ENCODE peak calls at places on chromosomes 3 and 15, in eight cellular contexts. A, I, J, P, B, Q, K and Z are unnamed samples.
A peak's percentile ranks its signal among the peaks of the same experiment; 100 is the strongest.

GRCh38 chr3:171375704-171376103 is 84.5 kb downstream of the TNIK start:
- DNase-seq in A (no peak), I (no peak), J (no peak), P (peak; percentile 12), B (no peak), Q (no peak), K (no peak), Z (peak; percentile 87)

GRCh38 chr15:39211108-39211979 is 369.5 kb upstream of the THBS1 start:
- DNase-seq in A (no peak), I (no peak), J (no peak), P (no peak), B (peak; percentile 47), Q (no peak), K (no peak), Z (no peak)

GRCh38 chr3:160006282-160007163 is 17.9 kb downstream of the IL12A start:
- DNase-seq in A (peak; percentile 60), I (peak; percentile 54), J (peak; percentile 64), P (peak; percentile 82), B (peak; percentile 75), Q (peak; percentile 73), K (peak; percentile 66), Z (peak; percentile 74)

GRCh38 chr15:75578948-75579908 is at the start of gene PTPN9:
- DNase-seq in A (peak; percentile 81), I (peak; percentile 39), J (peak; percentile 96), P (peak; percentile 88), B (peak; percentile 73), Q (peak; percentile 23), K (peak; percentile 94), Z (peak; percentile 70)

GRCh38 chr3:187016639-187017345 is 86.5 kb downstream of the ST6GAL1 start:
- DNase-seq in A (peak; percentile 15), I (peak; percentile 25), J (no peak), P (peak; percentile 35), B (peak; percentile 92), Q (no peak), K (no peak), Z (no peak)

GRCh38 chr3:71238267-71238985 is 345.1 kb downstream of the FOXP1 start:
- DNase-seq in A (no peak), I (no peak), J (no peak), P (no peak), B (no peak), Q (no peak), K (no peak), Z (no peak)

GRCh38 chr3:129507181-129507831 is 21.1 kb upstream of the RHO start:
- DNase-seq in A (no peak), I (no peak), J (no peak), P (no peak), B (peak; percentile 55), Q (no peak), K (no peak), Z (no peak)

GRCh38 chr15:89002281-89002761 is 85.9 kb upstream of the ABHD2 start:
- DNase-seq in A (peak; percentile 75), I (peak; percentile 35), J (no peak), P (peak; percentile 90), B (no peak), Q (no peak), K (no peak), Z (peak; percentile 92)

GRCh38 chr3:66113542-66113941 is 74.8 kb upstream of the MAGI1 start:
- DNase-seq in A (no peak), I (no peak), J (no peak), P (peak; percentile 46), B (no peak), Q (no peak), K (no peak), Z (no peak)

GRCh38 chr15:59687831-59688230 is 1.3 kb downstream of the BNIP2 start:
- DNase-seq in A (peak; percentile 38), I (no peak), J (no peak), P (peak; percentile 77), B (peak; percentile 61), Q (no peak), K (peak; percentile 48), Z (peak; percentile 52)

GRCh38 chr3:66803706-66804496 is 194.2 kb upstream of the KBTBD8 start:
- DNase-seq in A (no peak), I (no peak), J (peak; percentile 19), P (no peak), B (peak; percentile 53), Q (no peak), K (peak; percentile 90), Z (no peak)

GRCh38 chr3:184537885-184538599 is 23.5 kb upstream of the EPHB3 start:
- DNase-seq in A (no peak), I (no peak), J (peak; percentile 46), P (no peak), B (no peak), Q (no peak), K (no peak), Z (no peak)

GRCh38 chr3:101963902-101964362 is 114.6 kb downstream of the NFKBIZ start:
- DNase-seq in A (peak; percentile 82), I (peak; percentile 76), J (no peak), P (peak; percentile 86), B (peak; percentile 34), Q (no peak), K (no peak), Z (no peak)

GRCh38 chr3:66362541-66362941 is 138.3 kb downstream of the LRIG1 start:
- DNase-seq in A (peak; percentile 89), I (no peak), J (no peak), P (peak; percentile 40), B (peak; percentile 18), Q (no peak), K (peak; percentile 4), Z (no peak)

GRCh38 chr3:11632564-11632963 is 11.2 kb downstream of the VGLL4 start:
- DNase-seq in A (no peak), I (no peak), J (no peak), P (no peak), B (no peak), Q (no peak), K (no peak), Z (no peak)

GRCh38 chr3:187744169-187745151 is 808 bp downstream of the BCL6 start:
- DNase-seq in A (peak; percentile 59), I (peak; percentile 51), J (peak; percentile 73), P (peak; percentile 69), B (peak; percentile 65), Q (no peak), K (peak; percentile 48), Z (peak; percentile 31)

GRCh38 chr3:43855674-43856299 is 165.0 kb downstream of the ABHD5 start:
- DNase-seq in A (peak; percentile 46), I (peak; percentile 49), J (peak; percentile 77), P (peak; percentile 79), B (peak; percentile 52), Q (peak; percentile 27), K (peak; percentile 72), Z (peak; percentile 55)

GRCh38 chr3:11582123-11582968 is 61.4 kb downstream of the VGLL4 start:
- DNase-seq in A (peak; percentile 93), I (peak; percentile 63), J (peak; percentile 65), P (peak; percentile 91), B (peak; percentile 92), Q (no peak), K (peak; percentile 90), Z (no peak)

GRCh38 chr3:195241592-195242355 is 29.2 kb downstream of the XXYLT1 start:
- DNase-seq in A (no peak), I (no peak), J (no peak), P (peak; percentile 39), B (no peak), Q (no peak), K (no peak), Z (no peak)

GRCh38 chr3:60755094-60755493 is 496.2 kb downstream of the FHIT start:
- DNase-seq in A (no peak), I (no peak), J (peak; percentile 56), P (peak; percentile 11), B (no peak), Q (no peak), K (no peak), Z (no peak)

GRCh38 chr3:154122912-154123559 is 1.8 kb downstream of the ARHGEF26 start:
- DNase-seq in A (peak; percentile 27), I (no peak), J (no peak), P (peak; percentile 23), B (peak; percentile 50), Q (no peak), K (peak; percentile 48), Z (peak; percentile 70)

GRCh38 chr3:122785231-122785630 is 8.4 kb downstream of the HSPBAP1 start:
- DNase-seq in A (no peak), I (no peak), J (no peak), P (peak; percentile 2), B (no peak), Q (no peak), K (no peak), Z (no peak)

DNA sequence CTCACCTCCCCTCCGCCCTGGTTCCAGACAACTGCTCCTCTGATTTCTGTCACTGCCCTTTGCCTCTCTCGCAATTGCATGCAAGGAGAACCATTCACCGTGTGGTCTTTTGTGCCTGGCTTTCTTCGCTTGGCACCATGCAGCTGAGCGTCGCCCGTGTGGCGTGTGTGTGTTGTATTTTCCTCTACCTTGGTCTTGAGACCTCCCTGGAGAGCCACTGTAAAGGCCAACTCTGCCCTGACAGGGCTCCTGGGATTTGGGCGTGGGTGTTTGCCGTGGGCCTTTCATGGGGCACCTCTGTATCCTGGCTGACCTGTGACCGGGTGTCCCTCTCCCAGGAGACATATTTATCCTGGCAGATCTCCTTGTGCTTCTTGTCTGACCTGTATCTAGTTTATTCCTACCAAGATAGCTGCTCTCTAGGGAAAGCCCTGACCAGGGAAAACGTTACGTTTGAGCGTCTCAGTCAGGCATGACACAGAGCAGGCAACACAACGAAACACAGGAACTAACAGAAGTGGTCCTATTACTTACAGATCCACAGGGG is 2.0 kb upstream of the PIGZ start:
- DNase-seq in A (no peak), I (no peak), J (no peak), P (no peak), B (no peak), Q (no peak), K (no peak), Z (no peak)
- TF ChIP-seq EZH2 in A (no peak), I (no peak), J (no peak), P (no peak), B (no peak), Q (no peak), K (no peak), Z (no peak)

DNA sequence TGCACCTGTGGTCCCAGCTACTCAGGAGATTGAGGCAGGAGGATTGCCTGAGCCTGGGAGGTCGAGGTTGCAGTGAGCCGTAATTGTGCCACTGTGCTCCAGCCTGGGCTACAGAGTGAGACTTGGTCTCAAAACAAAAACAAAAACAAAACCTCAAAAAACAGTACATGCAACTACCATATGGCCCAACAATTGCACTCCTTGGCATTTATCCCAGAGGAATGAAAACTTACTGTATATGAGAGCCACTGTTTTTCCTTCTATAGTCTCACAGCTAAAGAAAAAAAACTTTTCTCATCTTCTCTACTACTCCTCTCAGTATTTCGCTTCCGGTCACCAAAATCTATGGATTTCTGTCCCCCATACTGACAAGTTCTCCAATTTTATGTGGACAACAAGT is 84.3 kb downstream of the FLNB start:
- DNase-seq in A (no peak), I (no peak), J (no peak), P (no peak), B (no peak), Q (no peak), K (no peak), Z (no peak)
- TF ChIP-seq EZH2 in A (no peak), I (no peak), J (no peak), P (no peak), B (no peak), Q (no peak), K (no peak), Z (no peak)

GRCh38 chr3:32392530-32393302 is 1.1 kb downstream of the CMTM7 start:
- DNase-seq in A (peak; percentile 70), I (peak; percentile 65), J (no peak), P (peak; percentile 90), B (peak; percentile 69), Q (no peak), K (no peak), Z (no peak)
- TF ChIP-seq EZH2 in A (no peak), I (no peak), J (no peak), P (no peak), B (no peak), Q (no peak), K (no peak), Z (no peak)

GRCh38 chr3:173397161-173398110 is at the start of gene NLGN1:
- DNase-seq in A (peak; percentile 83), I (peak; percentile 1), J (peak; percentile 86), P (peak; percentile 93), B (peak; percentile 89), Q (no peak), K (peak; percentile 54), Z (peak; percentile 79)
- TF ChIP-seq EZH2 in A (no peak), I (peak; percentile 66), J (peak; percentile 58), P (no peak), B (no peak), Q (no peak), K (no peak), Z (no peak)